ENCODE peak calls at places on chromosomes 2 and 18, in eight cellular contexts. O, F, S, E, V, T, K and Z are unnamed samples.

GRCh38 chr18:56562479-56562878 is 75.9 kb downstream of the TXNL1 start:
- DNase-seq in F (no peak), O (no peak), S (no peak), T (no peak), K (no peak), E (no peak), V (no peak), Z (no peak)

GRCh38 chr2:238290079-238290478 is 1.7 kb upstream of the PER2 start:
- DNase-seq in O (peak; percentile 100), K (no peak), V (no peak), F (no peak), E (peak; percentile 80), T (peak; percentile 72), S (no peak), Z (no peak)

GRCh38 chr18:55577812-55578539 is 10.0 kb downstream of the TCF4 start:
- DNase-seq in S (no peak), F (no peak), E (no peak), O (peak; percentile 2), K (no peak), V (no peak), T (peak; percentile 27), Z (no peak)

GRCh38 chr2:218003994-218004419 is 1.2 kb upstream of the TNS1 start:
- DNase-seq in F (peak; percentile 82), S (peak; percentile 25), E (no peak), K (peak; percentile 95), V (peak; percentile 81), O (peak; percentile 73), T (no peak), Z (no peak)

GRCh38 chr2:240510513-240511210 is 47.1 kb downstream of the ANKMY1 start:
- DNase-seq in O (no peak), F (no peak), S (no peak), E (no peak), K (no peak), T (no peak), V (no peak), Z (no peak)

GRCh38 chr2:5364361-5364760 is 327.8 kb upstream of the SOX11 start:
- DNase-seq in T (no peak), E (no peak), V (no peak), S (peak; percentile 36), O (no peak), F (no peak), K (no peak), Z (no peak)

GRCh38 chr2:99471635-99472326 is 18.0 kb downstream of the REV1 start:
- DNase-seq in V (no peak), F (no peak), K (no peak), O (no peak), T (no peak), E (no peak), S (no peak), Z (no peak)

GRCh38 chr2:22078701-22079100 is 954.9 kb downstream of the TDRD15 start:
- DNase-seq in T (peak; percentile 3), F (no peak), E (no peak), O (no peak), K (no peak), S (no peak), V (no peak), Z (no peak)

GRCh38 chr2:49251766-49252165 is 97.5 kb upstream of the FSHR start:
- DNase-seq in K (peak; percentile 63), E (no peak), S (peak; percentile 2), O (no peak), F (peak; percentile 61), V (no peak), T (no peak), Z (peak; percentile 12)

GRCh38 chr2:2848198-2848597 is 517.1 kb upstream of the MYT1L start:
- DNase-seq in O (no peak), F (no peak), S (no peak), E (no peak), K (no peak), V (no peak), T (no peak), Z (no peak)

GRCh38 chr18:61946449-61946848 is 53.6 kb upstream of the RNF152 start:
- DNase-seq in V (no peak), O (no peak), E (no peak), F (peak; percentile 38), K (peak; percentile 65), S (peak; percentile 57), T (no peak), Z (no peak)

GRCh38 chr2:191222952-191223351 is 22.3 kb upstream of the MYO1B start:
- DNase-seq in E (no peak), K (no peak), F (no peak), S (no peak), V (no peak), T (no peak), O (no peak), Z (no peak)

GRCh38 chr18:8397034-8397433 is 212.2 kb upstream of the RAB12 start:
- DNase-seq in T (no peak), F (no peak), K (no peak), S (no peak), O (no peak), V (no peak), E (no peak), Z (no peak)

GRCh38 chr18:3410273-3410672 is 39.7 kb upstream of the TGIF1 start:
- DNase-seq in T (no peak), K (no peak), S (no peak), F (no peak), O (no peak), V (no peak), E (no peak), Z (no peak)

GRCh38 chr18:37565138-37565984 is at the start of gene CELF4:
- DNase-seq in O (peak; percentile 3), F (no peak), K (no peak), T (peak; percentile 28), S (no peak), V (no peak), E (no peak), Z (no peak)

GRCh38 chr18:44777429-44778192 is 96.9 kb downstream of the SETBP1 start:
- DNase-seq in V (no peak), K (no peak), E (no peak), O (no peak), S (no peak), T (no peak), F (no peak), Z (no peak)

GRCh38 chr2:38187416-38188127 is 111.6 kb upstream of the CYP1B1 start:
- DNase-seq in S (peak; percentile 80), F (peak; percentile 89), K (peak; percentile 90), T (no peak), O (no peak), V (peak; percentile 57), E (peak; percentile 67), Z (peak; percentile 26)

GRCh38 chr18:44392933-44393332 is 287.8 kb upstream of the SETBP1 start:
- DNase-seq in E (no peak), T (peak; percentile 77), F (no peak), K (no peak), V (no peak), S (no peak), O (no peak), Z (no peak)

GRCh38 chr2:4828682-4829374 is 863.4 kb upstream of the SOX11 start:
- DNase-seq in T (no peak), V (no peak), S (no peak), E (no peak), K (no peak), F (no peak), O (no peak), Z (no peak)

GRCh38 chr18:67672142-67672541 is 155.6 kb upstream of the DSEL start:
- DNase-seq in E (no peak), T (no peak), V (no peak), F (no peak), K (peak; percentile 89), O (no peak), S (peak; percentile 24), Z (no peak)

GRCh38 chr2:69645026-69645425 is 1.5 kb upstream of the AAK1 start:
- DNase-seq in T (peak; percentile 25), E (no peak), F (no peak), K (no peak), O (no peak), S (no peak), V (no peak), Z (no peak)

GRCh38 chr18:62808116-62808515 is 92.8 kb downstream of the PHLPP1 start:
- DNase-seq in K (no peak), O (no peak), E (no peak), F (no peak), V (no peak), T (no peak), S (no peak), Z (no peak)

GRCh38 chr2:1730047-1730937 is 14.0 kb downstream of the PXDN start:
- DNase-seq in T (peak; percentile 56), K (no peak), O (no peak), F (peak; percentile 100), V (no peak), S (no peak), E (peak; percentile 49), Z (no peak)
- H3K4me3 ChIP-seq in T (no peak overlapping the region), K (peak overlapping the region; percentile 23), O (no peak overlapping the region), F (peak overlapping the region; percentile 38), V (no peak overlapping the region), S (peak overlapping the region; percentile 17), E (no peak overlapping the region), Z (no peak overlapping the region)

DNA sequence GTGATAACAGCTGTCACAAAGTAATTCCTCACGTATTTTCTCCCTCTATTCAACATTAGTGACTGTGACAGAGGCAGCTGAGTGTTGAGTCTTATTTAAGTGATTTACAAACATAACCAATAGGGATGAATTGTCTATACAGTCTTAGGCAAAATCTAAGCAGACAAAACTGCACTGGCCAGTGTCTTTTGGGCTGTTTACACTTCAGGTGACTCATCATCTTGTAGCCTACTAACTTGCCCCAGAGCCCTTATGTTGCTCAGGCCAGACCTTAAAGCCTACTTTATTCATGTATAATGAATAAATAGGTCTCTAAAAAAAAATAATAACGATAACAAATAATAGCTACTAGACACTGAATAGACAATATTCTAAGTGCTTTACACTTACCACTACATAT is 17.2 kb downstream of the THOC1 start:
- DNase-seq in T (no peak), K (no peak), O (no peak), S (no peak), F (peak; percentile 54), E (no peak), V (no peak), Z (no peak)
- H3K4me3 ChIP-seq in T (no peak overlapping the region), K (no peak overlapping the region), O (no peak overlapping the region), S (no peak overlapping the region), F (no peak overlapping the region), E (no peak overlapping the region), V (no peak overlapping the region), Z (no peak overlapping the region)

DNA sequence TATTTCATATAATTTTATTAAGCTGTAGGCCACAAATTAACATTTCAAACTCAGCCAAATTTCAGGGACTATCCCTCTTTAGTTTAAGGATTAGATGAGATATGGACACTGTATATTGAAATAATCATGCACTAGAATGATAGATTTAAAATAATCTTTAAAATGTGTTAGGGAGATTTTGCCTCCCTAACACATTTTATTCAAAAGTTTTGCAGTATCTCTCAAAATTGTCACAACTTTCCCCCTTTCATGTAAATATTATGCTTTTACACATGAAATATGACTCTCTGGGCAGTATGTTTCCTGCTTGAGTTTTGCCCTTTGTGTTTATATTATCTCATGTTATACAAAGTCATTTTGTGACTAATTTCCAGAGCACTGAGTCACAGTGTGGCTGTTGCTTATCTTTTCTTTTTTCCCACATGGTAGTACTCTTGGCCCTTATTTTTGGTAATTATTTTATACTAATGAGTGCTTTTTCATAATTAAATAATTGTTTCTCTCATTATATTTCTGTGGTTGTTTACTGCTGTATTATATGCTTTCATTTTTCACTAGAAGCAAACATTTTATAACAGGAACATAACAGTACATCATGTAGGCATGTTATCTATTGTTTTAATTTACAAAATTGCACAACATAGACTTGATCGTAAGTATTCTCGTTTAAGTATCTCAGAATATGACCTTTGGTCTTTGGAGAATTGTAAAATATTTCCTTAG is 1.1 kb downstream of the TFPI start:
- DNase-seq in F (peak; percentile 90), V (no peak), K (peak; percentile 45), T (no peak), S (peak; percentile 68), O (peak; percentile 71), E (no peak), Z (no peak)
- H3K4me3 ChIP-seq in F (peak overlapping the region; percentile 81), V (peak overlapping the region; percentile 73), K (peak overlapping the region; percentile 71), T (no peak overlapping the region), S (peak overlapping the region; percentile 71), O (peak overlapping the region; percentile 66), E (peak overlapping the region; percentile 59), Z (peak overlapping the region; percentile 55)

GRCh38 chr18:74456409-74457042 is 582 bp downstream of the DIPK1C start:
- DNase-seq in E (no peak), F (no peak), O (no peak), V (no peak), S (no peak), K (no peak), T (peak; percentile 54), Z (no peak)
- H3K4me3 ChIP-seq in E (peak overlapping the region; percentile 30), F (no peak overlapping the region), O (peak overlapping the region; percentile 37), V (peak overlapping the region; percentile 43), S (peak overlapping the region; percentile 1), K (no peak overlapping the region), T (peak overlapping the region; percentile 77), Z (peak overlapping the region; percentile 12)